ENCODE peak calls at places on chromosomes 16 and 17, in five cellular contexts. Z, U, D, J and Y are unnamed samples.

GRCh38 chr17:35764123-35764991 is 3.7 kb downstream of the C17orf50 start:
- DNase-seq in J (peak; percentile 95), D (peak; percentile 90), U (peak; percentile 87), Z (peak; percentile 99), Y (no peak)

GRCh38 chr17:14840616-14841231 is 424.4 kb downstream of the PMP22 start:
- DNase-seq in J (no peak), U (peak; percentile 65), D (no peak), Z (no peak), Y (no peak)

GRCh38 chr16:87839542-87840461 is 29.5 kb downstream of the SLC7A5 start:
- DNase-seq in Z (no peak), J (no peak), D (no peak), U (no peak), Y (no peak)

GRCh38 chr16:82636958-82637357 is 10.2 kb downstream of the CDH13 start:
- DNase-seq in J (no peak), D (no peak), Z (no peak), U (no peak), Y (no peak)

GRCh38 chr16:65373095-65373494 is 251.2 kb upstream of the CDH11 start:
- DNase-seq in D (no peak), Z (no peak), J (no peak), U (no peak), Y (no peak)

GRCh38 chr17:51853857-51854256 is 304.7 kb downstream of the CA10 start:
- DNase-seq in U (no peak), J (no peak), Z (no peak), D (peak; percentile 72), Y (no peak)

GRCh38 chr16:58733248-58733670 is 857 bp downstream of the GOT2 start:
- DNase-seq in U (no peak), D (no peak), J (no peak), Z (no peak), Y (no peak)

GRCh38 chr16:54342001-54342776 is 55.6 kb upstream of the IRX3 start:
- DNase-seq in Z (no peak), U (no peak), D (no peak), J (no peak), Y (no peak)

GRCh38 chr17:40110026-40110425 is 9.6 kb upstream of the NR1D1 start:
- DNase-seq in J (peak; percentile 18), D (no peak), Z (peak; percentile 63), U (no peak), Y (peak; percentile 78)

GRCh38 chr16:11050954-11051353 is 106.6 kb downstream of the CLEC16A start:
- DNase-seq in Z (peak; percentile 58), J (no peak), D (no peak), U (no peak), Y (no peak)

GRCh38 chr17:38914741-38915638 is 10.4 kb upstream of the LASP1NB start:
- DNase-seq in U (no peak), J (peak; percentile 59), Z (peak; percentile 76), D (no peak), Y (no peak)

GRCh38 chr17:2101448-2102257 is 46.8 kb downstream of the HIC1 start:
- DNase-seq in J (peak; percentile 95), Z (no peak), U (no peak), D (peak; percentile 94), Y (no peak)

GRCh38 chr16:70391881-70392481 is 45.3 kb downstream of the DDX19A start:
- DNase-seq in Z (no peak), D (peak; percentile 67), U (peak; percentile 22), J (no peak), Y (no peak)

GRCh38 chr16:51881731-51882130 is 665.2 kb downstream of the TOX3 start:
- DNase-seq in Z (no peak), J (no peak), D (no peak), U (no peak), Y (no peak)

GRCh38 chr17:50213026-50214015 is 11.9 kb upstream of the COL1A1 start:
- DNase-seq in J (no peak), U (peak; percentile 63), Z (peak; percentile 85), D (no peak), Y (peak; percentile 88)

GRCh38 chr17:44219126-44219635 is 294 bp downstream of the UBTF start:
- DNase-seq in Z (peak; percentile 93), J (peak; percentile 93), D (peak; percentile 82), U (peak; percentile 81), Y (no peak)

GRCh38 chr17:51029142-51029541 is 91.5 kb downstream of the SPAG9 start:
- DNase-seq in Z (no peak), J (no peak), U (no peak), D (no peak), Y (no peak)

GRCh38 chr16:31083981-31084380 is 4.8 kb downstream of the PRSS53 start:
- DNase-seq in J (no peak), D (no peak), Z (peak; percentile 51), U (no peak), Y (no peak)

GRCh38 chr17:28076138-28076537 is 33.7 kb downstream of the NLK start:
- DNase-seq in D (no peak), J (no peak), Z (no peak), U (no peak), Y (no peak)

GRCh38 chr16:24766057-24766456 is 36.6 kb downstream of the TNRC6A start:
- DNase-seq in D (no peak), Z (no peak), U (no peak), J (no peak), Y (no peak)

GRCh38 chr17:17341452-17341851 is 38.3 kb downstream of the NT5M start:
- DNase-seq in U (no peak), Z (peak; percentile 12), D (no peak), J (no peak), Y (no peak)

GRCh38 chr16:57132470-57132869 is 40.1 kb downstream of the CPNE2 start:
- DNase-seq in U (no peak), Z (no peak), J (peak; percentile 56), D (no peak), Y (no peak)

DNA sequence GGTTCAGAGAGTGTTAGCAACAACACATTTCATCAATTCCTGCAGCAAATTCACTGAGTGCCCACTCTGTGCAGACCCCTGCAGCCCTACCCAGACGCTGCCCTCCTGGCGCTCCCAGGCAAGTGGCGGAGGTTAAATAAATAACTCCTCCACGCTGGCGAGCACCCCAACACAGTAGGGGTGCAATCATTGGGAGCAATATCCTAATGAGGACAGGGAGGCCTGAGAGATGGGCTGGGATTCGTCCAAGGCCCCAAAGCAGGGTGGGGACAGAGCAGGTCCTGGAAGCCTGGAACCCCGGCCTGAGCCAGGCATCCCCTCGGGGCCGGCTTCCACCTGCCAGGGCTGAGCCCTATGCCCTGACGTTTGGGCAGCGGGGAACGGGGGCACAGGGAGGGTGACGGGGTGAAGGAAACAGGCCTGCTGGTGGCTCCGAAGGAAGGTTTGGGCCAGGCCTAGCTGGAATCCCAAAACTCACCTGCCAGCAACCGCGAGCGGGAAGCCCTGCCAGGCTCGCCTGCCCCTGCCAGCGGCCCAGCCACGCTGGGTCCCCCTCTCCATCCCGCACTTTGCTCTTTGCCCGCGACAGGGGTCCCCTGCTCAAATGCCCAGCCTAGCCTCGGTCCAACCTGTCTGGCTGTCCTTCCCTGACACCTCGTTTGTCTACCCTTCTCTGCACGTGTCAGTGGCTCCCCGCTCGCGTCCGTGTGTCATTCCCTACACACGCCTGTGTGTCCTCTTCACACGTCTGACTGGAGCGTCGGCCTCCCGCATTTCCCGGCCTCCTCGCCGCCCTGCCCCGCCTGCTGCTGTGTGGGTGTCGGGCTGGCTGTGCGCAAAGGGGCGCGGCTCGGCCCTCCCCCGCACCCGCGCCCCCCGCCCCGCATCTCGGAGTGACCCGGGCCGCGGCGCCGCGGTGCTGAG is 721 bp upstream of the BEAN1 start:
- DNase-seq in Z (peak; percentile 77), D (no peak), U (no peak), J (no peak), Y (no peak)
- H3K4me3 ChIP-seq in Z (peak overlapping the region; percentile 26), D (peak overlapping the region; percentile 50), U (peak overlapping the region; percentile 18), J (peak overlapping the region; percentile 37), Y (peak overlapping the region; percentile 28)

GRCh38 chr17:78231991-78232759 is 744 bp downstream of the TMEM235 start:
- DNase-seq in D (no peak), Z (peak; percentile 89), J (peak; percentile 81), U (no peak), Y (no peak)
- H3K4me3 ChIP-seq in D (no peak overlapping the region), Z (peak overlapping the region; percentile 53), J (no peak overlapping the region), U (no peak overlapping the region), Y (no peak overlapping the region)

GRCh38 chr17:29844339-29845048 is 85.5 kb downstream of the SSH2 start:
- DNase-seq in J (no peak), U (no peak), Z (peak; percentile 44), D (no peak), Y (no peak)
- H3K4me3 ChIP-seq in J (no peak overlapping the region), U (no peak overlapping the region), Z (no peak overlapping the region), D (no peak overlapping the region), Y (no peak overlapping the region)

DNA sequence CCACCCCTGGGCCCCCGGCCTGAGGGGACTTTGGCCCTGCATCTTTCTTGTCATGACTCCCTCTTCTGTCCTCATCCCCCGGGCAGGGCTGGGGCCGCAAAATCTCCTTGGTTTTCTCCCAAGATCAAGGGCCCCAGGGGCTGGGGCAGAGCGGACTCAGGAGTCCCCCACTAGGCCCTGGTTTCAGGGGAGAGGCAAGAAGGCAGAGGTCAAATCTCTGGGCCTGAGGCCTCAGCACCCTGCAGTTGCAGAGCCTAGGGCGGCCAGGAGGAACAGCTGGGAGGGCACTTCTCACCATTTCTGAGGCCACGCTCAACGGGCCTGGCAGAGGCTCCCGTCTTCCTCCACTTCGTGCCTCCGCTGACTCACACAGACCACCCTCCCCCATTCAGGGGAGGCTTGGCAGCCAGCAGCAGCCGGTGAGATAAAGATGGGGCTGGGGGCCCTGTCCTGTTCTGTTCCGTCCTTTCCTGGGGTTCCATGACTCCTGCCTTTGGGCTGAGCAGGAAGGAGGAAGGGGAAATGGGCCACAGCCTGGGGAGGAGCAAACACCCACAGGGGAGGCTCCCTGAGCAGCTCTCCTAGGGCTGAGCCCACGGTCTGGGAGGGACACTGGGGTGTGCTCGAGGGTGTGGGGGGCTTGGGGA is 12.4 kb downstream of the ZSCAN10 start:
- DNase-seq in D (no peak), Z (peak; percentile 59), J (peak; percentile 75), U (no peak), Y (no peak)
- H3K4me3 ChIP-seq in D (no peak overlapping the region), Z (no peak overlapping the region), J (peak overlapping the region; percentile 25), U (no peak overlapping the region), Y (peak overlapping the region; percentile 3)

GRCh38 chr16:3188925-3189825 is 1.2 kb downstream of the OR1F1 start:
- DNase-seq in U (peak; percentile 88), Z (peak; percentile 86), J (no peak), D (peak; percentile 27), Y (no peak)

GRCh38 chr16:3188675-3188924 is 596 bp downstream of the OR1F1 start:
- DNase-seq in Z (no peak), U (no peak), D (no peak), J (no peak), Y (no peak)

GRCh38 chr16:3187798-3188674 is at the start of gene OR1F1:
- DNase-seq in D (no peak), Z (peak; percentile 83), J (no peak), U (peak; percentile 68), Y (no peak)

GRCh38 chr16:3190949-3191353 is 2.9 kb downstream of the OR1F1 start:
- DNase-seq in U (no peak), D (no peak), Z (no peak), J (no peak), Y (no peak)

GRCh38 chr16:3189869-3190268 is 1.9 kb downstream of the OR1F1 start:
- DNase-seq in Z (no peak), D (no peak), U (no peak), J (no peak), Y (no peak)
- H3K4me3 ChIP-seq in Z (peak overlapping the region; percentile 85), D (no peak overlapping the region), U (peak overlapping the region; percentile 43), J (no peak overlapping the region), Y (no peak overlapping the region)